ENCODE peak calls at places on chromosomes 3 and 15, in four cellular contexts. Z is mucosa of gallbladder; X is glutamatergic neuron; G is activated CD4-positive, alpha-beta T cell treated with anti-CD3 and anti-CD28 coated beads for 36 hours. K is an unnamed sample.

GRCh38 chr15:74406992-74407705 is 26.6 kb downstream of the SEMA7A start:
- DNase-seq in G (no peak), Z (no peak), X (peak), K (no peak)

GRCh38 chr3:130973401-130973800 is 53.2 kb downstream of the ASTE1 start:
- DNase-seq in Z (no peak), X (no peak), G (no peak), K (no peak)

GRCh38 chr3:71447803-71448202 is 135.7 kb downstream of the FOXP1 start:
- DNase-seq in Z (no peak), X (no peak), G (no peak), K (no peak)

GRCh38 chr15:77016321-77016695 is 21.4 kb downstream of the PSTPIP1 start:
- DNase-seq in Z (no peak), X (no peak), G (no peak), K (no peak)

GRCh38 chr3:48092270-48092669 is 76.1 kb upstream of the MAP4 start:
- DNase-seq in G (no peak), X (no peak), Z (no peak), K (no peak)

GRCh38 chr15:54035616-54036015 is 57.4 kb downstream of the UNC13C start:
- DNase-seq in X (no peak), Z (no peak), G (no peak), K (no peak)

GRCh38 chr3:171001957-171002694 is 24.4 kb downstream of the SLC2A2 start:
- DNase-seq in Z (peak), G (no peak), X (no peak), K (no peak)

GRCh38 chr3:184040010-184040409 is 8.5 kb downstream of the HTR3D start:
- DNase-seq in X (peak), Z (no peak), G (no peak), K (peak)

GRCh38 chr15:85582076-85582718 is 201.8 kb downstream of the AKAP13 start:
- DNase-seq in Z (peak), X (no peak), G (peak), K (peak)

GRCh38 chr3:140859592-140860336 is 81.9 kb upstream of the SLC25A36 start:
- DNase-seq in X (no peak), G (no peak), Z (no peak), K (no peak)

GRCh38 chr3:115325539-115325938 is 178.5 kb upstream of the ZBTB20 start:
- DNase-seq in X (no peak), Z (peak), G (peak), K (peak)

GRCh38 chr3:112120485-112120836 is 12.6 kb downstream of the GCSAM start:
- DNase-seq in X (no peak), G (no peak), Z (no peak), K (no peak)

GRCh38 chr3:101643861-101644613 is 32.9 kb downstream of the ZBTB11 start:
- DNase-seq in G (peak), Z (no peak), X (no peak), K (peak)

GRCh38 chr15:40358492-40359353 is 704 bp downstream of the DISP2 start:
- DNase-seq in G (peak), X (peak), Z (no peak), K (no peak)

GRCh38 chr3:98563661-98564281 is 29.6 kb downstream of the CPOX start:
- DNase-seq in X (no peak), Z (no peak), G (no peak), K (peak)

GRCh38 chr15:50017522-50017921 is 101.5 kb downstream of the ATP8B4 start:
- DNase-seq in G (no peak), Z (no peak), X (no peak), K (no peak)

GRCh38 chr3:17730318-17730967 is 12.0 kb downstream of the TBC1D5 start:
- DNase-seq in X (no peak), Z (no peak), G (no peak), K (peak)

GRCh38 chr3:108006077-108006675 is 84.7 kb downstream of the CD47 start:
- DNase-seq in Z (peak), X (no peak), G (no peak), K (peak)

GRCh38 chr3:172447611-172448579 is at the start of gene GHSR:
- DNase-seq in G (peak), Z (no peak), X (peak), K (no peak)

GRCh38 chr3:89877230-89877629 is 769.8 kb downstream of the EPHA3 start:
- DNase-seq in G (no peak), X (no peak), Z (no peak), K (no peak)

GRCh38 chr3:179446501-179446900 is 4.8 kb downstream of the GNB4 start:
- DNase-seq in X (no peak), G (no peak), Z (no peak), K (peak)

GRCh38 chr15:87744815-87745214 is 511.7 kb downstream of the NTRK3 start:
- DNase-seq in G (no peak), X (no peak), Z (no peak), K (no peak)

GRCh38 chr3:111782943-111783342 is 76.1 kb upstream of the PHLDB2 start:
- DNase-seq in Z (no peak), X (no peak), G (no peak), K (no peak)

GRCh38 chr3:116743062-116743461 is 33.5 kb downstream of the TUSC7 start:
- DNase-seq in X (no peak), G (no peak), Z (no peak), K (no peak)

GRCh38 chr15:24945711-24946110 is 9.1 kb upstream of the SNRPN start:
- DNase-seq in G (no peak), Z (no peak), X (no peak), K (no peak)

GRCh38 chr3:124812291-124813265 is 74.6 kb downstream of the ITGB5 start:
- DNase-seq in X (peak), Z (peak), G (no peak), K (peak)

GRCh38 chr3:66816110-66816761 is 181.9 kb upstream of the KBTBD8 start:
- DNase-seq in X (no peak), Z (no peak), G (no peak), K (peak)

GRCh38 chr15:71296032-71296686 is 180.9 kb downstream of the THSD4 start:
- DNase-seq in X (no peak), Z (no peak), G (no peak), K (no peak)

GRCh38 chr3:125668804-125669203 is 73.5 kb upstream of the OSBPL11 start:
- DNase-seq in X (no peak), G (no peak), Z (no peak), K (no peak)

GRCh38 chr3:149247929-149248691 is 26.5 kb upstream of the CP start:
- DNase-seq in G (peak), Z (no peak), X (no peak), K (peak)

GRCh38 chr15:57382222-57382621 is 5.9 kb downstream of the CGNL1 start:
- DNase-seq in G (no peak), Z (no peak), X (no peak), K (no peak)

GRCh38 chr3:184540777-184541681 is 20.6 kb upstream of the EPHB3 start:
- DNase-seq in Z (peak), X (peak), G (peak), K (peak)

K was measured in cardiac muscle cell.